ENCODE peak calls at places on chromosomes 3 and 15, in five cellular contexts. One of them, this sample, is unnamed.

GRCh38 chr15:95590533-95591044 is 739.9 kb upstream of the NR2F2 start:
- DNase-seq in HCT116: no peak
- DNase-seq in K562: no peak
- DNase-seq in HepG2: no peak
- DNase-seq in H1: no peak
- DNase-seq in this sample: no peak

GRCh38 chr3:156298938-156299337 is 178.6 kb downstream of the KCNAB1 start:
- DNase-seq in K562: no peak
- DNase-seq in HepG2: no peak
- DNase-seq in H1: no peak
- DNase-seq in HCT116: no peak
- DNase-seq in this sample: no peak

GRCh38 chr3:15660055-15660940 is 58.8 kb downstream of the BTD start:
- DNase-seq in HepG2: no peak
- DNase-seq in HCT116: no peak
- DNase-seq in K562: no peak
- DNase-seq in H1: no peak
- DNase-seq in this sample: no peak

GRCh38 chr3:71066356-71066755 is 517.2 kb downstream of the FOXP1 start:
- DNase-seq in HCT116: no peak
- DNase-seq in K562: no peak
- DNase-seq in H1: no peak
- DNase-seq in HepG2: no peak
- DNase-seq in this sample: no peak

GRCh38 chr3:126971891-126972351 is 11.0 kb upstream of the PLXNA1 start:
- DNase-seq in HepG2: no peak
- DNase-seq in HCT116: no peak
- DNase-seq in K562: no peak
- DNase-seq in H1: no peak
- DNase-seq in this sample: no peak

GRCh38 chr15:65201918-65202317 is 9.4 kb downstream of the CILP start:
- DNase-seq in HepG2: no peak
- DNase-seq in K562: no peak
- DNase-seq in H1: no peak
- DNase-seq in HCT116: no peak
- DNase-seq in this sample: no peak

GRCh38 chr3:15051531-15051930 is 13.6 kb downstream of the MRPS25 start:
- DNase-seq in HepG2: peak
- DNase-seq in H1: peak
- DNase-seq in K562: peak
- DNase-seq in HCT116: peak
- DNase-seq in this sample: no peak

GRCh38 chr15:77702211-77702957 is 69.7 kb upstream of the LINGO1 start:
- DNase-seq in HCT116: no peak
- DNase-seq in HepG2: no peak
- DNase-seq in K562: peak
- DNase-seq in H1: peak
- DNase-seq in this sample: no peak

GRCh38 chr3:48502728-48503168 is 1.2 kb downstream of the SHISA5 start:
- DNase-seq in H1: no peak
- DNase-seq in HCT116: no peak
- DNase-seq in K562: no peak
- DNase-seq in HepG2: no peak
- DNase-seq in this sample: no peak

GRCh38 chr15:33293619-33294309 is 17.0 kb upstream of the RYR3 start:
- DNase-seq in HepG2: no peak
- DNase-seq in H1: no peak
- DNase-seq in K562: no peak
- DNase-seq in HCT116: no peak
- DNase-seq in this sample: no peak

GRCh38 chr15:25410649-25411048 is 28.2 kb downstream of the UBE3A start:
- DNase-seq in HepG2: no peak
- DNase-seq in H1: no peak
- DNase-seq in HCT116: no peak
- DNase-seq in K562: no peak
- DNase-seq in this sample: no peak

GRCh38 chr3:194176274-194176991 is 40.5 kb downstream of the HES1 start:
- DNase-seq in HepG2: no peak
- DNase-seq in H1: no peak
- DNase-seq in K562: no peak
- DNase-seq in HCT116: no peak
- DNase-seq in this sample: no peak

GRCh38 chr3:4163006-4163405 is 140.2 kb upstream of the SETMAR start:
- DNase-seq in K562: no peak
- DNase-seq in HepG2: no peak
- DNase-seq in H1: no peak
- DNase-seq in HCT116: no peak
- DNase-seq in this sample: no peak

GRCh38 chr15:67770098-67770628 is 55.1 kb upstream of the SKOR1 start:
- DNase-seq in K562: no peak
- DNase-seq in HepG2: no peak
- DNase-seq in H1: no peak
- DNase-seq in HCT116: no peak
- DNase-seq in this sample: no peak

GRCh38 chr15:67774626-67775025 is 50.7 kb upstream of the SKOR1 start:
- DNase-seq in K562: no peak
- DNase-seq in H1: no peak
- DNase-seq in HepG2: no peak
- DNase-seq in HCT116: no peak
- DNase-seq in this sample: no peak

GRCh38 chr15:67769468-67770097 is 55.7 kb upstream of the SKOR1 start:
- DNase-seq in H1: no peak
- DNase-seq in K562: no peak
- DNase-seq in HepG2: no peak
- DNase-seq in HCT116: no peak
- DNase-seq in this sample: no peak

GRCh38 chr15:67768592-67768991 is 56.7 kb upstream of the SKOR1 start:
- DNase-seq in HepG2: no peak
- DNase-seq in H1: no peak
- DNase-seq in K562: no peak
- DNase-seq in HCT116: no peak
- DNase-seq in this sample: no peak

DNA sequence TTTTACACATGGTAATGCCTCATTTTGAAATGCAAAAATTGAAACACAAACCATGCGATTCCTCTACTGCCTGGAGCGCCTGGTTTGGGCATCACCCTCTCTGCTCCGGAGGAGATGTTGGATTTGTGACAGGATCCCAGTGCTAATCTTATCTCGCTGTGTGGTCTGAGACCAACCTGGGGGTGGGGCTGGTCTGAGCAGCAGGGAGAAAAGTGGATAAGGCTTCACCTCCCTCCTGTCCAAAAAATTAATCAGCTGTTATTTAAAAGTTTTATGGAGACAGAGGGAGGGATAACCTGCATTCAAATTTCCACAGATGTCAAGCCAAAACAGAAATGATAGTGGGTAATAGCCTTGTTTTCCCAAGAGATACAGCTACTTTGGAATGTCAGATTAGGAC is 54.1 kb upstream of the SKOR1 start:
- DNase-seq in H1: no peak
- DNase-seq in HCT116: no peak
- DNase-seq in K562: peak
- DNase-seq in HepG2: no peak
- DNase-seq in this sample: no peak
- TF ChIP-seq SRF in H1: no peak
- TF ChIP-seq SRF in HCT116: no peak
- TF ChIP-seq SRF in K562: no peak
- TF ChIP-seq SRF in HepG2: no peak
- TF ChIP-seq SRF in this sample: no peak

GRCh38 chr15:89406756-89407650 is 72.4 kb upstream of the POLG start:
- DNase-seq in HCT116: no peak
- DNase-seq in K562: no peak
- DNase-seq in HepG2: no peak
- DNase-seq in H1: no peak
- DNase-seq in this sample: no peak

GRCh38 chr15:89412906-89413411 is 78.3 kb upstream of the POLG start:
- DNase-seq in HCT116: no peak
- DNase-seq in HepG2: no peak
- DNase-seq in K562: no peak
- DNase-seq in H1: no peak
- DNase-seq in this sample: no peak

GRCh38 chr15:89408512-89409183 is 74.0 kb upstream of the POLG start:
- DNase-seq in H1: no peak
- DNase-seq in K562: no peak
- DNase-seq in HepG2: no peak
- DNase-seq in HCT116: no peak
- DNase-seq in this sample: no peak

GRCh38 chr15:89409184-89409992 is 74.8 kb upstream of the POLG start:
- DNase-seq in H1: no peak
- DNase-seq in HCT116: no peak
- DNase-seq in K562: no peak
- DNase-seq in HepG2: no peak
- DNase-seq in this sample: no peak

DNA sequence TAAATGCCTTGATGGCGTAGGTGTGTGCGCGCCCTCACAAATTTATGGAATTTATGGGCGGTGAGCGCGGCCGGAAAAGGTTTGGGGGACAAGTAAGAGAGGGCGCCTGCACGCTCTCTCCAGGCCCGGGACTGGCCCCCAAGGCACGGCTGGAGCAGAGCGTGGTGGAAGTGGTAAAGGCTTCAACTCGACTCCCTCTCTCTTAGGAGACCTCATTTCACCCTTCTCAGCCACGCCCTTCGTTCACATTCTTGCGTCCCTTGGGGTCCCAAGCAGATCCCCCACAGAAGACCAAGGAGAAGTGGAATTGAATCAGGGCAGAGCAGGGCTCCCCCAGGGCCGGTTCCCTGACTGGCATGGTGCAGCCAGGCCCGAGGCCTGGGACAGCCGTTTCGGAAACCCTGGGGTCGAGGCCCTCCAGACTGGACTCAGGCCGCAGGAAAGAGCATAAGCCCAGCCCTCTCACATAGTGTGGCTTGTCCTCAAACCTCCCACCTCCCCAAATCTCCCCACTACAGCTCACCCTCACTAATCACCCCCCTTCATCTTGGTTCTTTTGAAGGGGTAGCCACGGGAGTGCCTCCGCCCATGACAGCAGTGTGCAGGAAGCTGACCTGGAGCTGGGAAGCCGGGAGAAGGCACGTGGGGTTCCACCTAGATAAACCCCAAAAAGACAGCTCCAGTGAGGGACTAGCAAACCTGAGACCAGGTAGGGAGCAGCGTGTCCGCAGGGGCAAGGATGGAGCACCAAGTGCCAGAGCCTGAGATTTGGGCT is 75.6 kb upstream of the POLG start:
- DNase-seq in HepG2: no peak
- DNase-seq in H1: no peak
- DNase-seq in HCT116: no peak
- DNase-seq in K562: no peak
- DNase-seq in this sample: no peak
- TF ChIP-seq EZH2 in HepG2: no peak
- TF ChIP-seq EZH2 in H1: peak
- TF ChIP-seq EZH2 in HCT116: no peak
- TF ChIP-seq EZH2 in K562: no peak
- TF ChIP-seq EZH2 in this sample: no peak

DNA sequence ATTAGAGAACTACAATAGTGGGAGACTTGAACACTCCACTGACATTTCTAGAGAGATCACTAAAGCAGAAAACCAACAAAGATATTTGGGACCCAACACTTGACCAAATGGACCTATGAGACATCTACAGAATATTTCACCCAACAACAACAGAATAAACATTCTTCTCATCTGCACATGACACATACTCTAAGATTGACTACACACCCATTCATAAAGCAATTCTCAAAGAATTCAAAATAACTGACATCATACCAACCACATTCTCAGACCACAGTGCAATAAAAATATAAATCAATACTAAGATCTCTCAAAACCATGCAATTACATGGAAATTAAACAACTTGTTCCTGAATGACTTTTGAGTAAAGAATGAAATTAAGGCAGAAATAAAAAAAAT is 473.7 kb downstream of the LPP start:
- DNase-seq in H1: no peak
- DNase-seq in HCT116: peak
- DNase-seq in HepG2: no peak
- DNase-seq in K562: no peak
- DNase-seq in this sample: no peak
- TF ChIP-seq SRF in H1: no peak
- TF ChIP-seq SRF in HCT116: no peak
- TF ChIP-seq SRF in HepG2: no peak
- TF ChIP-seq SRF in K562: no peak
- TF ChIP-seq SRF in this sample: no peak

GRCh38 chr3:138944842-138945645 is 1.9 kb downstream of the FOXL2 start:
- DNase-seq in H1: no peak
- DNase-seq in K562: peak
- DNase-seq in HepG2: no peak
- DNase-seq in HCT116: no peak
- DNase-seq in this sample: no peak
- TF ChIP-seq EZH2 in H1: peak
- TF ChIP-seq EZH2 in K562: no peak
- TF ChIP-seq EZH2 in HepG2: no peak
- TF ChIP-seq EZH2 in HCT116: no peak
- TF ChIP-seq EZH2 in this sample: peak